ENCODE peak calls at places on chromosome 9, in seven cellular contexts. One of them, this sample, is unnamed.

GRCh38 chr9:91148306-91148705 is 213.4 kb downstream of the AUH start:
- DNase-seq in AG10803: no peak
- DNase-seq in Calu3: no peak
- DNase-seq in IMR-90: no peak
- DNase-seq in coronary artery: no peak
- DNase-seq in GM13977: no peak
- DNase-seq in pancreas: no peak
- DNase-seq in this sample: no peak

GRCh38 chr9:32344551-32345182 is 39.8 kb upstream of the ACO1 start:
- DNase-seq in IMR-90: peak
- DNase-seq in AG10803: peak
- DNase-seq in coronary artery: no peak
- DNase-seq in Calu3: no peak
- DNase-seq in pancreas: no peak
- DNase-seq in GM13977: no peak
- DNase-seq in this sample: peak

GRCh38 chr9:36632892-36633291 is 60.2 kb downstream of the MELK start:
- DNase-seq in Calu3: no peak
- DNase-seq in pancreas: no peak
- DNase-seq in IMR-90: peak
- DNase-seq in AG10803: peak
- DNase-seq in GM13977: peak
- DNase-seq in coronary artery: no peak
- DNase-seq in this sample: peak

GRCh38 chr9:138006576-138007233 is 129.1 kb downstream of the CACNA1B start:
- DNase-seq in coronary artery: no peak
- DNase-seq in pancreas: no peak
- DNase-seq in IMR-90: no peak
- DNase-seq in AG10803: no peak
- DNase-seq in GM13977: no peak
- DNase-seq in Calu3: no peak
- DNase-seq in this sample: no peak

GRCh38 chr9:95857122-95857521 is 18.4 kb upstream of the ERCC6L2 start:
- DNase-seq in pancreas: no peak
- DNase-seq in IMR-90: peak
- DNase-seq in GM13977: no peak
- DNase-seq in coronary artery: no peak
- DNase-seq in AG10803: peak
- DNase-seq in Calu3: peak
- DNase-seq in this sample: peak

GRCh38 chr9:129401623-129402340 is 219.1 kb downstream of the C9orf50 start:
- DNase-seq in coronary artery: no peak
- DNase-seq in GM13977: no peak
- DNase-seq in pancreas: no peak
- DNase-seq in Calu3: no peak
- DNase-seq in AG10803: peak
- DNase-seq in IMR-90: no peak
- DNase-seq in this sample: no peak

GRCh38 chr9:119302988-119303698 is 66.1 kb downstream of the BRINP1 start:
- DNase-seq in Calu3: no peak
- DNase-seq in IMR-90: no peak
- DNase-seq in GM13977: no peak
- DNase-seq in coronary artery: no peak
- DNase-seq in pancreas: no peak
- DNase-seq in AG10803: no peak
- DNase-seq in this sample: no peak

GRCh38 chr9:38689678-38690077 is 30.3 kb downstream of the FAM240B start:
- DNase-seq in AG10803: peak
- DNase-seq in Calu3: no peak
- DNase-seq in GM13977: no peak
- DNase-seq in coronary artery: no peak
- DNase-seq in IMR-90: peak
- DNase-seq in pancreas: no peak
- DNase-seq in this sample: peak

GRCh38 chr9:126621056-126621918 is 7.6 kb downstream of the LMX1B start:
- DNase-seq in pancreas: no peak
- DNase-seq in AG10803: no peak
- DNase-seq in Calu3: no peak
- DNase-seq in IMR-90: no peak
- DNase-seq in GM13977: no peak
- DNase-seq in coronary artery: no peak
- DNase-seq in this sample: no peak

GRCh38 chr9:88586452-88586851 is 51.5 kb downstream of the NXNL2 start:
- DNase-seq in AG10803: peak
- DNase-seq in pancreas: no peak
- DNase-seq in GM13977: no peak
- DNase-seq in coronary artery: no peak
- DNase-seq in IMR-90: no peak
- DNase-seq in Calu3: no peak
- DNase-seq in this sample: no peak

GRCh38 chr9:34540826-34541225 is 18.0 kb upstream of the ENHO start:
- DNase-seq in coronary artery: no peak
- DNase-seq in pancreas: no peak
- DNase-seq in GM13977: no peak
- DNase-seq in AG10803: peak
- DNase-seq in IMR-90: peak
- DNase-seq in Calu3: no peak
- DNase-seq in this sample: peak

GRCh38 chr9:135523521-135524129 is 2.4 kb downstream of the LCN1 start:
- DNase-seq in pancreas: no peak
- DNase-seq in Calu3: no peak
- DNase-seq in GM13977: no peak
- DNase-seq in IMR-90: no peak
- DNase-seq in AG10803: no peak
- DNase-seq in coronary artery: peak
- DNase-seq in this sample: no peak

GRCh38 chr9:27457445-27457844 is 66.6 kb upstream of the IFNK start:
- DNase-seq in coronary artery: no peak
- DNase-seq in Calu3: no peak
- DNase-seq in AG10803: no peak
- DNase-seq in pancreas: peak
- DNase-seq in GM13977: no peak
- DNase-seq in IMR-90: no peak
- DNase-seq in this sample: no peak

GRCh38 chr9:129737479-129738269 is 15.2 kb downstream of the PTGES start:
- DNase-seq in IMR-90: peak
- DNase-seq in Calu3: peak
- DNase-seq in pancreas: peak
- DNase-seq in coronary artery: peak
- DNase-seq in GM13977: peak
- DNase-seq in AG10803: peak
- DNase-seq in this sample: peak

GRCh38 chr9:96186601-96187011 is 115.4 kb downstream of the HSD17B3 start:
- DNase-seq in coronary artery: no peak
- DNase-seq in GM13977: no peak
- DNase-seq in AG10803: no peak
- DNase-seq in IMR-90: no peak
- DNase-seq in Calu3: peak
- DNase-seq in pancreas: no peak
- DNase-seq in this sample: peak

GRCh38 chr9:129945314-129945713 is 97.7 kb downstream of the FNBP1 start:
- DNase-seq in pancreas: no peak
- DNase-seq in IMR-90: no peak
- DNase-seq in GM13977: no peak
- DNase-seq in AG10803: peak
- DNase-seq in coronary artery: no peak
- DNase-seq in Calu3: no peak
- DNase-seq in this sample: no peak

GRCh38 chr9:36407122-36407723 is 7.2 kb upstream of the RNF38 start:
- DNase-seq in GM13977: peak
- DNase-seq in coronary artery: no peak
- DNase-seq in Calu3: peak
- DNase-seq in IMR-90: peak
- DNase-seq in pancreas: peak
- DNase-seq in AG10803: peak
- DNase-seq in this sample: peak

GRCh38 chr9:93996863-93997262 is 41.7 kb upstream of the BARX1 start:
- DNase-seq in AG10803: no peak
- DNase-seq in pancreas: no peak
- DNase-seq in coronary artery: no peak
- DNase-seq in IMR-90: no peak
- DNase-seq in Calu3: no peak
- DNase-seq in GM13977: no peak
- DNase-seq in this sample: no peak
- TF ChIP-seq CTCF in AG10803: no peak
- TF ChIP-seq CTCF in pancreas: no peak
- TF ChIP-seq CTCF in coronary artery: no peak
- TF ChIP-seq CTCF in IMR-90: no peak
- TF ChIP-seq CTCF in Calu3: no peak
- TF ChIP-seq CTCF in GM13977: no peak
- TF ChIP-seq CTCF in this sample: no peak

GRCh38 chr9:133098871-133099270 is 22.2 kb downstream of the RALGDS start:
- DNase-seq in coronary artery: no peak
- DNase-seq in Calu3: no peak
- DNase-seq in pancreas: no peak
- DNase-seq in AG10803: no peak
- DNase-seq in IMR-90: no peak
- DNase-seq in GM13977: no peak
- DNase-seq in this sample: no peak

GRCh38 chr9:133098104-133098754 is 22.8 kb downstream of the RALGDS start:
- DNase-seq in AG10803: no peak
- DNase-seq in GM13977: no peak
- DNase-seq in IMR-90: no peak
- DNase-seq in Calu3: no peak
- DNase-seq in coronary artery: no peak
- DNase-seq in pancreas: no peak
- DNase-seq in this sample: no peak

GRCh38 chr9:133090187-133090586 is 28.4 kb downstream of the CEL start:
- DNase-seq in GM13977: no peak
- DNase-seq in pancreas: no peak
- DNase-seq in Calu3: no peak
- DNase-seq in coronary artery: no peak
- DNase-seq in IMR-90: no peak
- DNase-seq in AG10803: no peak
- DNase-seq in this sample: no peak

GRCh38 chr9:133090752-133091325 is 29.1 kb downstream of the CEL start:
- DNase-seq in coronary artery: peak
- DNase-seq in AG10803: no peak
- DNase-seq in pancreas: peak
- DNase-seq in Calu3: no peak
- DNase-seq in GM13977: no peak
- DNase-seq in IMR-90: no peak
- DNase-seq in this sample: no peak

GRCh38 chr9:133094842-133095393 is 26.1 kb downstream of the RALGDS start:
- DNase-seq in Calu3: no peak
- DNase-seq in pancreas: no peak
- DNase-seq in IMR-90: no peak
- DNase-seq in AG10803: no peak
- DNase-seq in coronary artery: no peak
- DNase-seq in GM13977: no peak
- DNase-seq in this sample: no peak
- TF ChIP-seq CTCF in Calu3: no peak
- TF ChIP-seq CTCF in pancreas: no peak
- TF ChIP-seq CTCF in IMR-90: no peak
- TF ChIP-seq CTCF in AG10803: no peak
- TF ChIP-seq CTCF in coronary artery: no peak
- TF ChIP-seq CTCF in GM13977: no peak
- TF ChIP-seq CTCF in this sample: no peak

GRCh38 chr9:124855944-124856773 is 2.9 kb downstream of the WDR38 start:
- DNase-seq in GM13977: no peak
- DNase-seq in AG10803: no peak
- DNase-seq in pancreas: peak
- DNase-seq in Calu3: peak
- DNase-seq in IMR-90: no peak
- DNase-seq in coronary artery: peak
- DNase-seq in this sample: no peak
- TF ChIP-seq CTCF in GM13977: peak
- TF ChIP-seq CTCF in AG10803: peak
- TF ChIP-seq CTCF in pancreas: no peak
- TF ChIP-seq CTCF in Calu3: no peak
- TF ChIP-seq CTCF in IMR-90: peak
- TF ChIP-seq CTCF in coronary artery: no peak
- TF ChIP-seq CTCF in this sample: peak

GRCh38 chr9:105118646-105119045 is 125.8 kb upstream of the SLC44A1 start:
- DNase-seq in pancreas: no peak
- DNase-seq in coronary artery: no peak
- DNase-seq in IMR-90: no peak
- DNase-seq in AG10803: no peak
- DNase-seq in GM13977: no peak
- DNase-seq in Calu3: peak
- DNase-seq in this sample: no peak
- TF ChIP-seq CTCF in pancreas: no peak
- TF ChIP-seq CTCF in coronary artery: no peak
- TF ChIP-seq CTCF in IMR-90: no peak
- TF ChIP-seq CTCF in AG10803: no peak
- TF ChIP-seq CTCF in GM13977: no peak
- TF ChIP-seq CTCF in Calu3: no peak
- TF ChIP-seq CTCF in this sample: no peak

GRCh38 chr9:69877852-69878507 is 57.4 kb downstream of the CFAP95 start:
- DNase-seq in IMR-90: peak
- DNase-seq in Calu3: no peak
- DNase-seq in GM13977: peak
- DNase-seq in coronary artery: no peak
- DNase-seq in pancreas: no peak
- DNase-seq in AG10803: peak
- DNase-seq in this sample: peak
- TF ChIP-seq CTCF in IMR-90: peak
- TF ChIP-seq CTCF in Calu3: peak
- TF ChIP-seq CTCF in GM13977: peak
- TF ChIP-seq CTCF in coronary artery: no peak
- TF ChIP-seq CTCF in pancreas: peak
- TF ChIP-seq CTCF in AG10803: peak
- TF ChIP-seq CTCF in this sample: peak

GRCh38 chr9:121325387-121325786 is 44.7 kb downstream of the STOM start:
- DNase-seq in IMR-90: no peak
- DNase-seq in coronary artery: no peak
- DNase-seq in Calu3: no peak
- DNase-seq in pancreas: no peak
- DNase-seq in GM13977: no peak
- DNase-seq in AG10803: no peak
- DNase-seq in this sample: no peak
- TF ChIP-seq CTCF in IMR-90: no peak
- TF ChIP-seq CTCF in coronary artery: no peak
- TF ChIP-seq CTCF in Calu3: no peak
- TF ChIP-seq CTCF in pancreas: no peak
- TF ChIP-seq CTCF in GM13977: no peak
- TF ChIP-seq CTCF in AG10803: no peak
- TF ChIP-seq CTCF in this sample: no peak

GRCh38 chr9:16436545-16436944 is 433.9 kb downstream of the BNC2 start:
- DNase-seq in pancreas: no peak
- DNase-seq in GM13977: no peak
- DNase-seq in coronary artery: no peak
- DNase-seq in IMR-90: no peak
- DNase-seq in AG10803: no peak
- DNase-seq in Calu3: no peak
- DNase-seq in this sample: no peak
- TF ChIP-seq CTCF in pancreas: no peak
- TF ChIP-seq CTCF in GM13977: no peak
- TF ChIP-seq CTCF in coronary artery: no peak
- TF ChIP-seq CTCF in IMR-90: no peak
- TF ChIP-seq CTCF in AG10803: no peak
- TF ChIP-seq CTCF in Calu3: no peak
- TF ChIP-seq CTCF in this sample: no peak

This sample was measured in astrocyte of the spinal cord.